ENCODE peak calls at places on chromosome 2, in eight cellular contexts. S, M, E, N, I, Z, O and Q are unnamed samples.

GRCh38 chr2:3848776-3849175 is 145.4 kb downstream of the DCDC2C start:
- DNase-seq in N (no peak), O (no peak), M (no peak), I (no peak), S (no peak), Z (no peak), E (no peak), Q (no peak)

GRCh38 chr2:224816816-224817215 is 100.7 kb upstream of the CCDC195 start:
- DNase-seq in S (no peak), Z (no peak), E (peak), O (no peak), N (no peak), I (peak), M (peak), Q (peak)

GRCh38 chr2:54594048-54594447 is 129.4 kb upstream of the EML6 start:
- DNase-seq in E (no peak), M (no peak), O (no peak), Z (no peak), I (no peak), S (no peak), N (no peak), Q (no peak)

GRCh38 chr2:240620149-240620731 is 5.0 kb upstream of the GPR35 start:
- DNase-seq in S (no peak), Z (no peak), N (no peak), I (no peak), M (no peak), O (no peak), E (no peak), Q (no peak)

GRCh38 chr2:145654746-145655145 is 1134.8 kb upstream of the ZEB2 start:
- DNase-seq in S (no peak), I (no peak), Z (no peak), O (no peak), M (no peak), N (no peak), E (no peak), Q (no peak)

GRCh38 chr2:33029459-33029858 is 82.7 kb downstream of the LTBP1 start:
- DNase-seq in E (no peak), O (no peak), N (no peak), Z (no peak), S (no peak), I (no peak), M (peak), Q (no peak)

GRCh38 chr2:113219092-113219441 is 45.3 kb downstream of the PSD4 start:
- DNase-seq in S (no peak), E (no peak), M (no peak), N (no peak), O (no peak), I (no peak), Z (no peak), Q (no peak)

GRCh38 chr2:169265581-169265980 is 96.8 kb downstream of the LRP2 start:
- DNase-seq in E (no peak), Z (no peak), N (no peak), O (no peak), M (no peak), I (no peak), S (no peak), Q (no peak)

GRCh38 chr2:227370791-227371312 is 8.3 kb downstream of the TM4SF20 start:
- DNase-seq in E (peak), M (peak), Z (no peak), O (no peak), N (no peak), S (no peak), I (no peak), Q (no peak)

GRCh38 chr2:165469417-165469816 is at the start of gene CSRNP3:
- DNase-seq in M (peak), O (peak), I (peak), N (no peak), E (peak), S (peak), Z (no peak), Q (peak)

GRCh38 chr2:117607202-117607601 is 207.3 kb upstream of the DDX18 start:
- DNase-seq in Z (no peak), E (no peak), O (no peak), M (no peak), S (no peak), I (no peak), N (no peak), Q (no peak)

GRCh38 chr2:133521146-133521745 is 47.0 kb downstream of the NCKAP5 start:
- DNase-seq in O (no peak), Z (no peak), I (no peak), M (peak), N (no peak), E (no peak), S (no peak), Q (no peak)

GRCh38 chr2:159637988-159638501 is 21.7 kb upstream of the BAZ2B start:
- DNase-seq in M (peak), N (no peak), S (no peak), I (no peak), Z (no peak), O (no peak), E (peak), Q (no peak)

GRCh38 chr2:20135631-20136050 is 84.2 kb upstream of the LAPTM4A start:
- DNase-seq in Z (no peak), M (peak), S (no peak), I (peak), O (peak), E (peak), N (peak), Q (peak)